ENCODE peak calls at places on chromosomes 1 and 21, in five cellular contexts. C, Z, K, W and L are unnamed samples.

GRCh38 chr1:171999756-172000155 is 158.5 kb downstream of the DNM3 start:
- DNase-seq in C (peak; percentile 66), Z (no peak), K (no peak), W (no peak), L (no peak)

GRCh38 chr1:151513626-151514101 is 2.5 kb downstream of the CGN start:
- DNase-seq in C (peak; percentile 86), Z (peak; percentile 94), K (no peak), W (no peak), L (no peak)

GRCh38 chr1:15703562-15703961 is 19.4 kb downstream of the PLEKHM2 start:
- DNase-seq in C (peak; percentile 82), Z (peak; percentile 57), K (no peak), W (peak; percentile 93), L (no peak)

GRCh38 chr1:31227891-31228290 is 11.8 kb downstream of the NKAIN1 start:
- DNase-seq in C (no peak), Z (no peak), K (no peak), W (no peak), L (no peak)

GRCh38 chr1:190754769-190755168 is 277.1 kb upstream of the BRINP3 start:
- DNase-seq in C (peak; percentile 60), Z (no peak), K (no peak), W (peak; percentile 75), L (no peak)

GRCh38 chr1:171984262-171984661 is 143.0 kb downstream of the DNM3 start:
- DNase-seq in C (no peak), Z (peak; percentile 30), K (no peak), W (no peak), L (no peak)

GRCh38 chr1:163768581-163768980 is 446.8 kb downstream of the NUF2 start:
- DNase-seq in C (no peak), Z (no peak), K (no peak), W (no peak), L (no peak)

GRCh38 chr1:61244114-61244513 is 161.8 kb downstream of the NFIA start:
- DNase-seq in C (peak; percentile 16), Z (no peak), K (no peak), W (peak; percentile 81), L (no peak)

GRCh38 chr1:180178511-180179161 is 24.0 kb downstream of the QSOX1 start:
- DNase-seq in C (peak; percentile 58), Z (peak; percentile 74), K (peak; percentile 83), W (peak; percentile 71), L (peak; percentile 84)

GRCh38 chr1:149942207-149942606 is 5.5 kb upstream of the MTMR11 start:
- DNase-seq in C (peak; percentile 61), Z (no peak), K (no peak), W (peak; percentile 62), L (no peak)

GRCh38 chr1:205976708-205977107 is 26.5 kb downstream of the RAB7B start:
- DNase-seq in C (peak; percentile 83), Z (no peak), K (no peak), W (no peak), L (no peak)

GRCh38 chr1:180940445-180940844 is 27.7 kb downstream of the KIAA1614 start:
- DNase-seq in C (no peak), Z (no peak), K (no peak), W (no peak), L (no peak)

GRCh38 chr1:53321366-53321765 is 6.5 kb downstream of the LRP8 start:
- DNase-seq in C (no peak), Z (no peak), K (no peak), W (no peak), L (no peak)

GRCh38 chr1:235939488-235939775 is 72.7 kb upstream of the LYST start:
- DNase-seq in C (peak; percentile 33), Z (no peak), K (no peak), W (no peak), L (no peak)

GRCh38 chr1:240309804-240310203 is 218.1 kb downstream of the FMN2 start:
- DNase-seq in C (no peak), Z (no peak), K (no peak), W (no peak), L (no peak)

GRCh38 chr1:190479028-190479427 is 1.4 kb upstream of the BRINP3 start:
- DNase-seq in C (no peak), Z (peak; percentile 58), K (no peak), W (peak; percentile 48), L (no peak)

GRCh38 chr1:16324456-16324890 is 27.8 kb downstream of the FBXO42 start:
- DNase-seq in C (peak; percentile 80), Z (no peak), K (no peak), W (peak; percentile 79), L (no peak)

GRCh38 chr1:33377750-33378149 is 53.1 kb downstream of the PHC2 start:
- DNase-seq in C (no peak), Z (no peak), K (no peak), W (no peak), L (no peak)

GRCh38 chr1:183648042-183648441 is 5.1 kb downstream of the APOBEC4 start:
- DNase-seq in C (no peak), Z (no peak), K (no peak), W (no peak), L (no peak)

GRCh38 chr1:164440222-164440621 is 118.8 kb upstream of the PBX1 start:
- DNase-seq in C (no peak), Z (no peak), K (no peak), W (peak; percentile 69), L (no peak)

GRCh38 chr21:42733037-42733632 is 79.7 kb downstream of the PDE9A start:
- DNase-seq in C (no peak), Z (no peak), K (no peak), W (no peak), L (peak; percentile 11)

GRCh38 chr21:42732033-42732410 is 78.6 kb downstream of the PDE9A start:
- DNase-seq in C (no peak), Z (no peak), K (no peak), W (no peak), L (peak; percentile 12)

GRCh38 chr21:42733874-42734273 is 80.5 kb downstream of the PDE9A start:
- DNase-seq in C (no peak), Z (no peak), K (no peak), W (no peak), L (no peak)

GRCh38 chr21:42734323-42734971 is 81.0 kb downstream of the PDE9A start:
- DNase-seq in C (no peak), Z (no peak), K (no peak), W (no peak), L (peak; percentile 24)

DNA sequence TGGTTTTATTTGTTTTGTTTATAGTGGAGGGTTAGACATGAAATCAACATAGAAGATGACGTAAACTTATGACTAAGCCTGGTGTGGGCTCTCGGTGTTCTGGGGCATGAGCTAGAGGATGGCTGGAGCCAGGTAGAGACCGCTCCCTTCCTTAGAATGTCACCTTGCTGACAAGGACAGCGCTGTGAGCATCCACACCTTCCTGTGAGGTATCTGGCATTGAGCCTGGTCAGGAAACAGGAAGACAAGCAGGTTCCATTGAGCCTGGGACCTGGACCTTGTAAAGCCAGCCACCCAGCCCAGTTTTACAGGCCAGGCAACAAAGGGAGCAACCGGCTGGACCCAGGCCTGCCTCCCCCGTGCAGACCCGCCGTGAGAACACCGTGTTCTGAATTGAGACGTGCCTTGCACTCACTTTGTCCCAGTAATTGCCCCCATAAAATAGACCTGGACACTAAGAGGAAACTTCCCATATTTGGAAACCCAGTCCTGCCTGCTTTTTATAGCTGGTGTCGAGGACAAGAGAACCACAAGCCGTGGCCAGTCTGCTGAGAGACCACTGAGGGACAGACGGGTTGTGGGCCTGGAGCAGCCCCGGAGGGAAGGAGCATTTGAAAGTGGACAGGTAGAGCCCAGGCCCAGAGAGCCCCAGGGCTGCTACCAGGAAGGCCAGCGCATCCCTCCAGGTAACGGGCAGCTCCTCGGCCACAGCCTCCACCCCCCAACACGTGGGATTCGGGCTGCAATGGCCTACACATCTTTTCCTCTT is 78.0 kb downstream of the PDE9A start:
- DNase-seq in C (peak; percentile 86), Z (peak; percentile 90), K (no peak), W (no peak), L (peak; percentile 8)
- TF ChIP-seq CTCF in C (no peak), Z (no peak), K (no peak), W (no peak), L (no peak)

GRCh38 chr1:166876540-166876838 is 425 bp upstream of the TADA1 start:
- DNase-seq in C (no peak), Z (no peak), K (no peak), W (no peak), L (no peak)
- TF ChIP-seq CTCF in C (peak; percentile 38), Z (no peak), K (no peak), W (no peak), L (no peak)

DNA sequence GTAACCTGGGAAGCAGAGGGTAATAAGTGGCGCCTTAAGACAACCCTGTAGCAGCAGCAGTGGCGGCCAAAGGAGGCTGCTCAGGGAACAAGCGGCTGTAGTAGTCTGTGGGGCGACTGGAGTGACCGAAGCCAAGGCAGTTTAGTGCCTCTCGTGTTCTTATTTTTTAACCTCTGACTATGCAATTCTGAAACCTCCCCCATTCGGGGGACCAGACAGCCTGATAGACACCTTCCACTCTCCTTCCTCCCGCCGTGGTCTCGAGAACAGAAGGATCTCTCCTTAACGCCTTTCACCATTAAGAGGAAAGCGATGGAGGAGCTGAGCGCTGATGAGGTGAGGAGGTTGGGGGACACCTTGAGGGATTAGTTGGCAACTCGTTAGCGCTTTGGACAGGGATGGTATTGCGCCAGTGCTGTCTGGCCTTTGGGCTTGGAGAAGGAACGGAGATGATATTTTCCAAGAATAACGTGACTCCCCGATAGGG is 644 bp downstream of the UBE4B start:
- DNase-seq in C (peak; percentile 61), Z (peak; percentile 44), K (peak; percentile 30), W (peak; percentile 34), L (no peak)
- TF ChIP-seq CTCF in C (no peak), Z (no peak), K (no peak), W (no peak), L (no peak)

GRCh38 chr1:156949127-156949526 is 28.7 kb downstream of the LRRC71 start:
- DNase-seq in C (no peak), Z (no peak), K (no peak), W (no peak), L (no peak)

GRCh38 chr1:156947127-156947526 is 26.7 kb downstream of the LRRC71 start:
- DNase-seq in C (no peak), Z (no peak), K (no peak), W (no peak), L (no peak)

GRCh38 chr1:156947818-156948525 is 27.5 kb downstream of the LRRC71 start:
- DNase-seq in C (no peak), Z (no peak), K (no peak), W (no peak), L (no peak)

GRCh38 chr1:156945881-156946661 is 25.6 kb downstream of the LRRC71 start:
- DNase-seq in C (peak; percentile 65), Z (peak; percentile 52), K (no peak), W (no peak), L (no peak)

DNA sequence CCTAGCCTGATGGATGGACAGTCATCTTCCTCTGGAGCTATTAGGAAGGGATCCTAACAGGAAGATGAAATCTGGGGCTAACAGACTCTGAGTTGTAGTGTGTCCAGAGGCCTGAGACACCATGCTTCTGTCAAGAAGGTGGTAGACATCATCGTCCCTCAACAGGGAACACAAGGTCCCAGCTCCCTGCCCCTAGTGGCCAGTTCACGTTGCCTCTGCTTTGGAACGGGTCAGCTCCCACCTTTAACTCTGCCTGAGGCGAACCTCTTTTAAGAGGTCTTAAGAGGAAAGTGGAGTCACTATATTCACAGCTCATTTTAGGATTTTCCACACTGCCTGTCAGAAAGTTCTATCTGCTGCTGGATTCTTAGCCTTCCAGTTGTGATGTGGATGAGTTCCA is 28.3 kb downstream of the LRRC71 start:
- DNase-seq in C (no peak), Z (no peak), K (no peak), W (no peak), L (no peak)
- TF ChIP-seq CTCF in C (no peak), Z (no peak), K (no peak), W (peak; percentile 39), L (no peak)

GRCh38 chr1:57307382-57307781 is 116.5 kb downstream of the DAB1 start:
- DNase-seq in C (peak; percentile 36), Z (peak; percentile 39), K (peak; percentile 6), W (no peak), L (no peak)
- TF ChIP-seq CTCF in C (no peak), Z (no peak), K (no peak), W (no peak), L (no peak)

GRCh38 chr21:36052860-36053766 is 7.2 kb downstream of the SETD4 start:
- DNase-seq in C (peak; percentile 70), Z (no peak), K (no peak), W (no peak), L (no peak)
- TF ChIP-seq CTCF in C (no peak), Z (no peak), K (no peak), W (no peak), L (no peak)